ENCODE peak calls at places on chromosomes 11 and 22, in five cellular contexts. One of them, this sample, is unnamed.

GRCh38 chr11:120682866-120683265 is 171.3 kb downstream of the GRIK4 start:
- DNase-seq in H9: no peak
- DNase-seq in H1: no peak
- DNase-seq in IMR-90: peak; percentile 82
- DNase-seq in mesenchymal stem cell: no peak
- DNase-seq in this sample: no peak

GRCh38 chr11:117950320-117950719 is 21.1 kb upstream of the TMPRSS13 start:
- DNase-seq in H9: no peak
- DNase-seq in H1: no peak
- DNase-seq in IMR-90: no peak
- DNase-seq in mesenchymal stem cell: no peak
- DNase-seq in this sample: peak; percentile 73

GRCh38 chr11:17314232-17314547 is 37.4 kb upstream of the NCR3LG1 start:
- DNase-seq in H9: no peak
- DNase-seq in H1: no peak
- DNase-seq in IMR-90: peak; percentile 94
- DNase-seq in mesenchymal stem cell: peak; percentile 85
- DNase-seq in this sample: no peak

GRCh38 chr11:78651136-78651775 is 76.6 kb upstream of the NARS2 start:
- DNase-seq in H9: no peak
- DNase-seq in H1: no peak
- DNase-seq in IMR-90: peak; percentile 5
- DNase-seq in mesenchymal stem cell: no peak
- DNase-seq in this sample: no peak

GRCh38 chr11:120147094-120147949 is 9.4 kb upstream of the TRIM29 start:
- DNase-seq in H9: peak; percentile 31
- DNase-seq in H1: no peak
- DNase-seq in IMR-90: no peak
- DNase-seq in mesenchymal stem cell: no peak
- DNase-seq in this sample: no peak

GRCh38 chr22:45468872-45469572 is 33.7 kb upstream of the FBLN1 start:
- DNase-seq in H9: no peak
- DNase-seq in H1: no peak
- DNase-seq in IMR-90: peak; percentile 63
- DNase-seq in mesenchymal stem cell: no peak
- DNase-seq in this sample: peak; percentile 74

GRCh38 chr22:27879923-27880322 is 39.1 kb downstream of the PITPNB start:
- DNase-seq in H9: no peak
- DNase-seq in H1: no peak
- DNase-seq in IMR-90: peak; percentile 54
- DNase-seq in mesenchymal stem cell: peak; percentile 69
- DNase-seq in this sample: peak; percentile 58

GRCh38 chr11:32430586-32431357 is 4.6 kb downstream of the WT1 start:
- DNase-seq in H9: peak; percentile 76
- DNase-seq in H1: no peak
- DNase-seq in IMR-90: no peak
- DNase-seq in mesenchymal stem cell: no peak
- DNase-seq in this sample: no peak

GRCh38 chr11:2484576-2485125 is 39.8 kb downstream of the KCNQ1 start:
- DNase-seq in H9: no peak
- DNase-seq in H1: no peak
- DNase-seq in IMR-90: no peak
- DNase-seq in mesenchymal stem cell: no peak
- DNase-seq in this sample: no peak

GRCh38 chr11:86184728-86185127 is 59.8 kb upstream of the EED start:
- DNase-seq in H9: no peak
- DNase-seq in H1: no peak
- DNase-seq in IMR-90: no peak
- DNase-seq in mesenchymal stem cell: no peak
- DNase-seq in this sample: no peak

GRCh38 chr11:66070604-66071325 is 693 bp downstream of the PACS1 start:
- DNase-seq in H9: peak; percentile 44
- DNase-seq in H1: no peak
- DNase-seq in IMR-90: peak; percentile 28
- DNase-seq in mesenchymal stem cell: peak; percentile 56
- DNase-seq in this sample: peak; percentile 52

GRCh38 chr11:17558025-17558780 is 11.1 kb downstream of the OTOG start:
- DNase-seq in H9: no peak
- DNase-seq in H1: no peak
- DNase-seq in IMR-90: no peak
- DNase-seq in mesenchymal stem cell: no peak
- DNase-seq in this sample: no peak

GRCh38 chr22:39254122-39254521 is 9.3 kb upstream of the PDGFB start:
- DNase-seq in H9: no peak
- DNase-seq in H1: no peak
- DNase-seq in IMR-90: no peak
- DNase-seq in mesenchymal stem cell: no peak
- DNase-seq in this sample: no peak
- H4K8ac ChIP-seq in H9: no peak overlapping the region
- H4K8ac ChIP-seq in H1: peak overlapping the region; percentile 36
- H4K8ac ChIP-seq in IMR-90: peak overlapping the region; percentile 34
- H4K8ac ChIP-seq in mesenchymal stem cell: peak overlapping the region; percentile 62
- H4K8ac ChIP-seq in this sample: peak overlapping the region; percentile 32

DNA sequence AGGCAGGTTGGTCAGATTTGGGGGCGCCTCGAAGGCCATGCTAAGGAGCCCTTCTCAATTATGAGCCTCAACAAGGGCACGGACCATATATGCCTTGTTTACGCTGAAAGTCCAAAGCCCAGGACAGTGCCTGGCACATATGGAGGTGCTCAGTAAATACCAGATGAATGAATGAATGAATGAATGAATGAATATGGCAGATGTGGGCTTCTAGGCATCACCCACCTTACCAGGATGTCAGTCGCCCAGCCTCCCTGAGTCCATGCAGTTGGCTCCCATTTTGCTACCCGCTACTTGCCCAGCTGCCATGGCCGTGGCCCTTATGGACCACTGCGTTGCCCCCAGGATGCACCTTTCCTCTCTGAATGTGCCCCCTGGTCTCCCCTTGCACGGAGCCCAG is 14.7 kb upstream of the LRRC10B start:
- DNase-seq in H9: no peak
- DNase-seq in H1: no peak
- DNase-seq in IMR-90: no peak
- DNase-seq in mesenchymal stem cell: no peak
- DNase-seq in this sample: no peak
- H3K18ac ChIP-seq in H9: no peak overlapping the region
- H3K18ac ChIP-seq in H1: no peak overlapping the region
- H3K18ac ChIP-seq in IMR-90: no peak overlapping the region
- H3K18ac ChIP-seq in mesenchymal stem cell: no peak overlapping the region
- H3K18ac ChIP-seq in this sample: no peak overlapping the region

GRCh38 chr11:64879226-64879900 is 942 bp upstream of the EHD1 start:
- DNase-seq in H9: no peak
- DNase-seq in H1: no peak
- DNase-seq in IMR-90: no peak
- DNase-seq in mesenchymal stem cell: peak; percentile 47
- DNase-seq in this sample: no peak

GRCh38 chr11:64878494-64879225 is at the start of gene EHD1:
- DNase-seq in H9: peak; percentile 98
- DNase-seq in H1: peak; percentile 94
- DNase-seq in IMR-90: peak; percentile 96
- DNase-seq in mesenchymal stem cell: peak; percentile 97
- DNase-seq in this sample: peak; percentile 99

GRCh38 chr11:64882243-64882642 is 3.8 kb upstream of the EHD1 start:
- DNase-seq in H9: no peak
- DNase-seq in H1: no peak
- DNase-seq in IMR-90: no peak
- DNase-seq in mesenchymal stem cell: no peak
- DNase-seq in this sample: no peak

GRCh38 chr11:64881476-64881875 is 3.1 kb upstream of the EHD1 start:
- DNase-seq in H9: no peak
- DNase-seq in H1: no peak
- DNase-seq in IMR-90: no peak
- DNase-seq in mesenchymal stem cell: no peak
- DNase-seq in this sample: peak; percentile 34

DNA sequence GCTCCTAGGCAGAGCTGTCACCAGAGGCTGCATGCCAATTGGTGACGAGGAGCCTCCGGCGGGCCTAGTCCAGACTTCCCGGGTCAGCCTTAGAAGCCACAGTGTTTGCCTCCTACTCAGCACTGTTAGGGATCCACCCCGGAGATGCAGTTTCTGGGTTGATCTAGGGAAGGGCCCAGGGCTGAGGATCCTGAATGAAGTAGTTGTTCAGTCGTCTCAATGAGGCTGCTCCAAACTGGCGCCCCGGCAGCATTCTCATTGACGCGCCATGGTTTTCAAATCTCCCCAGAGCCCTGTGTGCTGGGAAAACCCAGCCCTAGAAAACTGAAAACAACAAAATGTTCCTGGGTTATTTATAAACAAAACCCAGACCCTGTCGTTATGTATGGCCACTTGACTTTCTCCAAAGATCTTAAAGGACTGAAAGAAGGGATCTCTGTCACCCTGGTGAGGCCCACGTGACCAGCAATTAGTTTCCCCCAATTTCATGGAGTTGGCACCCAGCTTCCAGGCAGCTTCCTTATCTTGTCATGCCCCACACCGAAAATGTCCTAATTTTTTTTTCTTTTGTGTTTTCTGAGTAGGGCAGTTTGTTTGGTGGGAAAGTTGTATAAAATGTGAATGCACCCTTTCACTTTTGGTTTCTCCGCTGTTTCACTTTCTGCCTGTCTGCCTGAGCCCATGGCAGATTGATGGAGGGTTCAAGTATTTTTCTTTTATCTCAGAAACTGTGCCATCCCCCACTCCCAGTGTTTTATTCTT is 2.0 kb upstream of the EHD1 start:
- DNase-seq in H9: no peak
- DNase-seq in H1: no peak
- DNase-seq in IMR-90: no peak
- DNase-seq in mesenchymal stem cell: peak; percentile 85
- DNase-seq in this sample: no peak
- H2AFZ ChIP-seq in H9: no peak overlapping the region
- H2AFZ ChIP-seq in H1: no peak overlapping the region
- H2AFZ ChIP-seq in IMR-90: no peak overlapping the region
- H2AFZ ChIP-seq in mesenchymal stem cell: no peak overlapping the region
- H2AFZ ChIP-seq in this sample: no peak overlapping the region

GRCh38 chr11:9573775-9574555 is 495 bp downstream of the WEE1 start:
- DNase-seq in H9: no peak
- DNase-seq in H1: no peak
- DNase-seq in IMR-90: no peak
- DNase-seq in mesenchymal stem cell: no peak
- DNase-seq in this sample: peak; percentile 21
- H4K8ac ChIP-seq in H9: no peak overlapping the region
- H4K8ac ChIP-seq in H1: peak overlapping the region; percentile 85
- H4K8ac ChIP-seq in IMR-90: no peak overlapping the region
- H4K8ac ChIP-seq in mesenchymal stem cell: peak overlapping the region; percentile 66
- H4K8ac ChIP-seq in this sample: peak overlapping the region; percentile 79

GRCh38 chr11:47565340-47566165 is at the start of gene PTPMT1:
- DNase-seq in H9: peak; percentile 74
- DNase-seq in H1: no peak
- DNase-seq in IMR-90: peak; percentile 61
- DNase-seq in mesenchymal stem cell: peak; percentile 74
- DNase-seq in this sample: peak; percentile 44
- H3K18ac ChIP-seq in H9: peak within 1 kb of the TSS; percentile 96
- H3K18ac ChIP-seq in H1: peak within 1 kb of the TSS; percentile 97
- H3K18ac ChIP-seq in IMR-90: peak within 1 kb of the TSS; percentile 67
- H3K18ac ChIP-seq in mesenchymal stem cell: peak within 1 kb of the TSS; percentile 99
- H3K18ac ChIP-seq in this sample: peak within 1 kb of the TSS; percentile 92

DNA sequence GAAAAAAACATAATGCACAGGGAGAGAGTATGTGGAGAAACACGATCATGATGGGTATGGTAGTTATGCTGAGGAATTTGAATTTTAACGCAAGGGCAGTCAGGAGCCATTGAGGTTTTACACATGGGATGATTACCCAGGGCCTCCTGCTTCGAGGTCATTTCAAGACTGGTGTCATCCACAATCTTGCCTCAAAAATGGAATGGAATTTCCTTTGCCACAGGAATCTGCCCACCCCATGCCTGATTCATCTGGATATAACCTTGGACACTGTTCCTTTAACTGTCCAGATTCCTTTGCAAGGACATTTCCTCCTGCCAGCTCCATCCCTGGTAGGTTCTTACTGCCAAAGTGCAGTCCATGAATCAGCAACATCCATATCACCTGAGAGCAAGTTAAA is 655.9 kb upstream of the TENM4 start:
- DNase-seq in H9: no peak
- DNase-seq in H1: no peak
- DNase-seq in IMR-90: peak; percentile 87
- DNase-seq in mesenchymal stem cell: peak; percentile 66
- DNase-seq in this sample: no peak
- H2AFZ ChIP-seq in H9: no peak overlapping the region
- H2AFZ ChIP-seq in H1: no peak overlapping the region
- H2AFZ ChIP-seq in IMR-90: no peak overlapping the region
- H2AFZ ChIP-seq in mesenchymal stem cell: no peak overlapping the region
- H2AFZ ChIP-seq in this sample: no peak overlapping the region

DNA sequence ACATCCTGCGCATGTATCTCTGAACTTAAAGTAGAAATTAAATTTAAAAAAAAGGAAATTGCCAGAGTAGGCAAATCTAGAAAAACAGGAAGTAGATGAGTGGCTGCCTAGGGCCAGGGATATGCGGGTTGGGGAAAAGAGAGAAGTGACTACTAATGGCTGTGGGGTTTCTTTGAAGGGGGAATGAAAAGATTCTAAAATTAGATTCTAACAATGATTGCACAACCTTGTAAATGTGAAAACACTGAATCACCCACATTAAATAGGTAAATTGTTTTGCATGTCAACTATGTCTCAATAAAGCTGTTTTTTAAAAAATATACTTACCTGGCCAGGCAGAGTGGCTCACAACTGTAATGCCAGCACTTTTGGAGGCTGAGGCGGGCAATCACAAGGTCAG is 14.2 kb downstream of the C22orf42 start:
- DNase-seq in H9: no peak
- DNase-seq in H1: no peak
- DNase-seq in IMR-90: no peak
- DNase-seq in mesenchymal stem cell: no peak
- DNase-seq in this sample: no peak
- H4K8ac ChIP-seq in H9: no peak overlapping the region
- H4K8ac ChIP-seq in H1: no peak overlapping the region
- H4K8ac ChIP-seq in IMR-90: no peak overlapping the region
- H4K8ac ChIP-seq in mesenchymal stem cell: no peak overlapping the region
- H4K8ac ChIP-seq in this sample: no peak overlapping the region

This sample was measured in trophoblast cell.